ENCODE peak calls at places on chromosomes 11 and 22, in ten cellular contexts. Q is tibial artery; H is NCI-H1048; L is COR-L47; Y is lung; K is GM04504; X is activated naive CD4-positive, alpha-beta T cell; P is non-pigmented ciliary epithelial cell; U is caudate nucleus; E is NCI-H1436. T is an unnamed sample.

GRCh38 chr22:22520020-22520656 is at the start of gene ZNF280A:
- DNase-seq in Q (no peak), H (no peak), L (no peak), Y (no peak), K (no peak), X (no peak), P (no peak), U (no peak), E (no peak), T (peak)

GRCh38 chr22:30730351-30730750 is 35.7 kb downstream of the OSBP2 start:
- DNase-seq in Q (no peak), H (no peak), L (no peak), Y (no peak), K (no peak), X (no peak), P (no peak), U (no peak), E (no peak), T (no peak)

GRCh38 chr11:131389582-131389981 is 19.2 kb downstream of the NTM start:
- DNase-seq in Q (no peak), H (no peak), L (no peak), Y (no peak), K (no peak), X (no peak), P (no peak), U (no peak), E (no peak), T (no peak)

GRCh38 chr11:70462818-70463477 is 64.6 kb downstream of the CTTN start:
- DNase-seq in Q (no peak), H (no peak), L (no peak), Y (no peak), K (no peak), X (no peak), P (no peak), U (no peak), E (no peak), T (no peak)

GRCh38 chr11:38460901-38461300 is 1862.9 kb upstream of the RAG2 start:
- DNase-seq in Q (peak), H (peak), L (no peak), Y (peak), K (no peak), X (no peak), P (no peak), U (no peak), E (peak), T (no peak)

GRCh38 chr11:17405232-17406005 is 17.0 kb upstream of the KCNJ11 start:
- DNase-seq in Q (peak), H (no peak), L (peak), Y (peak), K (peak), X (no peak), P (no peak), U (peak), E (peak), T (no peak)

GRCh38 chr11:12693075-12693473 is 18.9 kb downstream of the TEAD1 start:
- DNase-seq in Q (no peak), H (no peak), L (no peak), Y (no peak), K (no peak), X (no peak), P (no peak), U (no peak), E (no peak), T (no peak)

GRCh38 chr22:48224332-48224731 is 1461.9 kb downstream of the TBC1D22A start:
- DNase-seq in Q (no peak), H (no peak), L (no peak), Y (no peak), K (no peak), X (no peak), P (no peak), U (no peak), E (no peak), T (no peak)

GRCh38 chr11:101582242-101583052 is 1.4 kb downstream of the TRPC6 start:
- DNase-seq in Q (no peak), H (no peak), L (no peak), Y (no peak), K (no peak), X (no peak), P (no peak), U (no peak), E (no peak), T (no peak)

GRCh38 chr22:40022536-40023225 is 27.9 kb downstream of the FAM83F start:
- DNase-seq in Q (no peak), H (no peak), L (peak), Y (no peak), K (no peak), X (no peak), P (no peak), U (no peak), E (no peak), T (no peak)

GRCh38 chr11:123672568-123672967 is 18.1 kb upstream of the SCN3B start:
- DNase-seq in Q (no peak), H (no peak), L (no peak), Y (no peak), K (no peak), X (no peak), P (no peak), U (no peak), E (no peak), T (no peak)

GRCh38 chr11:68845351-68846002 is 3.8 kb upstream of the CPT1A start:
- DNase-seq in Q (no peak), H (no peak), L (no peak), Y (no peak), K (no peak), X (no peak), P (no peak), U (no peak), E (no peak), T (no peak)

GRCh38 chr22:44379817-44380560 is 67.2 kb upstream of the SHISAL1 start:
- DNase-seq in Q (no peak), H (no peak), L (no peak), Y (no peak), K (no peak), X (no peak), P (no peak), U (no peak), E (no peak), T (no peak)

GRCh38 chr22:37626144-37626543 is 13.3 kb upstream of the SH3BP1 start:
- DNase-seq in Q (peak), H (no peak), L (peak), Y (peak), K (no peak), X (no peak), P (no peak), U (no peak), E (no peak), T (no peak)

GRCh38 chr11:93020248-93021088 is 51.0 kb downstream of the MTNR1B start:
- DNase-seq in Q (no peak), H (no peak), L (peak), Y (no peak), K (no peak), X (no peak), P (peak), U (no peak), E (peak), T (no peak)

GRCh38 chr22:36194971-36195370 is 6.6 kb downstream of the APOL4 start:
- DNase-seq in Q (peak), H (no peak), L (peak), Y (peak), K (no peak), X (no peak), P (no peak), U (peak), E (peak), T (no peak)

T was measured in GOT3.